ENCODE peak calls at places on chromosomes 7 and 10, in seven cellular contexts. U, V, M, Z, G, H and F are unnamed samples.

GRCh38 chr7:92762853-92763252 is 73.5 kb downstream of the CDK6 start:
- DNase-seq in U (no peak), V (no peak), M (no peak), Z (no peak), G (no peak), H (no peak), F (no peak)

GRCh38 chr10:98560585-98560984 is 113.8 kb upstream of the HPS1 start:
- DNase-seq in U (no peak), V (no peak), M (no peak), Z (no peak), G (no peak), H (no peak), F (no peak)

GRCh38 chr7:7969306-7970112 is 913 bp downstream of the GLCCI1 start:
- DNase-seq in U (peak), V (peak), M (peak), Z (peak), G (peak), H (peak), F (no peak)

GRCh38 chr7:44163591-44163990 is 22.5 kb upstream of the MYL7 start:
- DNase-seq in U (no peak), V (no peak), M (peak), Z (no peak), G (no peak), H (no peak), F (peak)

GRCh38 chr7:8637322-8637721 is 203.9 kb downstream of the NXPH1 start:
- DNase-seq in U (no peak), V (no peak), M (no peak), Z (no peak), G (no peak), H (no peak), F (no peak)

GRCh38 chr10:119933179-119933578 is 40.6 kb downstream of the SEC23IP start:
- DNase-seq in U (no peak), V (peak), M (no peak), Z (no peak), G (peak), H (peak), F (no peak)

GRCh38 chr7:36686499-36686898 is 37.8 kb downstream of the AOAH start:
- DNase-seq in U (no peak), V (no peak), M (no peak), Z (no peak), G (no peak), H (no peak), F (no peak)

GRCh38 chr7:98827258-98827657 is 42.6 kb downstream of the TMEM130 start:
- DNase-seq in U (no peak), V (no peak), M (no peak), Z (no peak), G (no peak), H (no peak), F (no peak)

GRCh38 chr10:44968101-44968886 is 8.7 kb downstream of the RASSF4 start:
- DNase-seq in U (no peak), V (no peak), M (peak), Z (no peak), G (no peak), H (peak), F (no peak)